ENCODE peak calls at places on chromosomes 6 and 20, in six cellular contexts. One of them, this sample, is unnamed.

GRCh38 chr20:1178623-1179022 is 6.2 kb downstream of the TMEM74B start:
- DNase-seq in cerebellum: no peak
- DNase-seq in activated T-cell treated with anti-CD3 and anti-CD28 coated beads for 1 hour: no peak
- DNase-seq in left cardiac atrium: no peak
- DNase-seq in GM12865: no peak
- DNase-seq in CD8-positive, alpha-beta memory T cell: no peak
- DNase-seq in this sample: no peak

GRCh38 chr20:23753589-23753988 is 2.9 kb upstream of the CST1 start:
- DNase-seq in cerebellum: no peak
- DNase-seq in activated T-cell treated with anti-CD3 and anti-CD28 coated beads for 1 hour: no peak
- DNase-seq in left cardiac atrium: no peak
- DNase-seq in GM12865: no peak
- DNase-seq in CD8-positive, alpha-beta memory T cell: no peak
- DNase-seq in this sample: no peak

GRCh38 chr20:46523696-46524328 is 10.5 kb upstream of the ZNF334 start:
- DNase-seq in cerebellum: no peak
- DNase-seq in activated T-cell treated with anti-CD3 and anti-CD28 coated beads for 1 hour: no peak
- DNase-seq in left cardiac atrium: no peak
- DNase-seq in GM12865: peak
- DNase-seq in CD8-positive, alpha-beta memory T cell: no peak
- DNase-seq in this sample: no peak

GRCh38 chr6:99344289-99344688 is 5.2 kb downstream of the FAXC start:
- DNase-seq in cerebellum: no peak
- DNase-seq in activated T-cell treated with anti-CD3 and anti-CD28 coated beads for 1 hour: no peak
- DNase-seq in left cardiac atrium: no peak
- DNase-seq in GM12865: no peak
- DNase-seq in CD8-positive, alpha-beta memory T cell: no peak
- DNase-seq in this sample: no peak

GRCh38 chr6:43455034-43455747 is at the start of gene DLK2:
- DNase-seq in cerebellum: peak
- DNase-seq in activated T-cell treated with anti-CD3 and anti-CD28 coated beads for 1 hour: peak
- DNase-seq in left cardiac atrium: no peak
- DNase-seq in GM12865: peak
- DNase-seq in CD8-positive, alpha-beta memory T cell: peak
- DNase-seq in this sample: peak

GRCh38 chr6:22613695-22614094 is 44.3 kb downstream of the HDGFL1 start:
- DNase-seq in cerebellum: no peak
- DNase-seq in activated T-cell treated with anti-CD3 and anti-CD28 coated beads for 1 hour: no peak
- DNase-seq in left cardiac atrium: no peak
- DNase-seq in GM12865: no peak
- DNase-seq in CD8-positive, alpha-beta memory T cell: no peak
- DNase-seq in this sample: no peak

GRCh38 chr6:74731921-74732320 is 473.9 kb downstream of the COL12A1 start:
- DNase-seq in cerebellum: no peak
- DNase-seq in activated T-cell treated with anti-CD3 and anti-CD28 coated beads for 1 hour: no peak
- DNase-seq in left cardiac atrium: no peak
- DNase-seq in GM12865: no peak
- DNase-seq in CD8-positive, alpha-beta memory T cell: no peak
- DNase-seq in this sample: no peak

GRCh38 chr20:63186084-63186483 is 29.8 kb downstream of the YTHDF1 start:
- DNase-seq in cerebellum: no peak
- DNase-seq in activated T-cell treated with anti-CD3 and anti-CD28 coated beads for 1 hour: no peak
- DNase-seq in left cardiac atrium: no peak
- DNase-seq in GM12865: no peak
- DNase-seq in CD8-positive, alpha-beta memory T cell: no peak
- DNase-seq in this sample: no peak

GRCh38 chr20:46959081-46959692 is 64.5 kb downstream of the EYA2 start:
- DNase-seq in cerebellum: no peak
- DNase-seq in activated T-cell treated with anti-CD3 and anti-CD28 coated beads for 1 hour: no peak
- DNase-seq in left cardiac atrium: no peak
- DNase-seq in GM12865: no peak
- DNase-seq in CD8-positive, alpha-beta memory T cell: no peak
- DNase-seq in this sample: no peak

GRCh38 chr6:146851837-146852236 is 253.1 kb downstream of the ADGB start:
- DNase-seq in cerebellum: no peak
- DNase-seq in activated T-cell treated with anti-CD3 and anti-CD28 coated beads for 1 hour: no peak
- DNase-seq in left cardiac atrium: no peak
- DNase-seq in GM12865: peak
- DNase-seq in CD8-positive, alpha-beta memory T cell: no peak
- DNase-seq in this sample: no peak

GRCh38 chr20:4961746-4962145 is 39.6 kb downstream of the SLC23A2 start:
- DNase-seq in cerebellum: no peak
- DNase-seq in activated T-cell treated with anti-CD3 and anti-CD28 coated beads for 1 hour: no peak
- DNase-seq in left cardiac atrium: peak
- DNase-seq in GM12865: no peak
- DNase-seq in CD8-positive, alpha-beta memory T cell: peak
- DNase-seq in this sample: peak

GRCh38 chr6:27757307-27757706 is 154.9 kb downstream of the OR2B2 start:
- DNase-seq in cerebellum: no peak
- DNase-seq in activated T-cell treated with anti-CD3 and anti-CD28 coated beads for 1 hour: peak
- DNase-seq in left cardiac atrium: peak
- DNase-seq in GM12865: peak
- DNase-seq in CD8-positive, alpha-beta memory T cell: peak
- DNase-seq in this sample: peak

GRCh38 chr6:87391334-87391733 is 16.4 kb upstream of the CFAP206 start:
- DNase-seq in cerebellum: no peak
- DNase-seq in activated T-cell treated with anti-CD3 and anti-CD28 coated beads for 1 hour: no peak
- DNase-seq in left cardiac atrium: no peak
- DNase-seq in GM12865: peak
- DNase-seq in CD8-positive, alpha-beta memory T cell: no peak
- DNase-seq in this sample: no peak

GRCh38 chr6:63598001-63598250 is 25.6 kb downstream of the LOC128125822 start:
- DNase-seq in cerebellum: no peak
- DNase-seq in activated T-cell treated with anti-CD3 and anti-CD28 coated beads for 1 hour: no peak
- DNase-seq in left cardiac atrium: no peak
- DNase-seq in GM12865: no peak
- DNase-seq in CD8-positive, alpha-beta memory T cell: no peak
- DNase-seq in this sample: no peak

GRCh38 chr6:78623567-78623966 is 243.8 kb upstream of the IRAK1BP1 start:
- DNase-seq in cerebellum: no peak
- DNase-seq in activated T-cell treated with anti-CD3 and anti-CD28 coated beads for 1 hour: no peak
- DNase-seq in left cardiac atrium: no peak
- DNase-seq in GM12865: no peak
- DNase-seq in CD8-positive, alpha-beta memory T cell: no peak
- DNase-seq in this sample: no peak

GRCh38 chr20:4445780-4446179 is 275.9 kb upstream of the PRND start:
- DNase-seq in cerebellum: no peak
- DNase-seq in activated T-cell treated with anti-CD3 and anti-CD28 coated beads for 1 hour: no peak
- DNase-seq in left cardiac atrium: no peak
- DNase-seq in GM12865: no peak
- DNase-seq in CD8-positive, alpha-beta memory T cell: no peak
- DNase-seq in this sample: no peak

GRCh38 chr6:14861491-14861943 is 384.4 kb upstream of the JARID2 start:
- DNase-seq in cerebellum: no peak
- DNase-seq in activated T-cell treated with anti-CD3 and anti-CD28 coated beads for 1 hour: no peak
- DNase-seq in left cardiac atrium: no peak
- DNase-seq in GM12865: peak
- DNase-seq in CD8-positive, alpha-beta memory T cell: no peak
- DNase-seq in this sample: no peak

GRCh38 chr6:108690326-108691000 is 129.7 kb downstream of the FOXO3 start:
- DNase-seq in cerebellum: no peak
- DNase-seq in activated T-cell treated with anti-CD3 and anti-CD28 coated beads for 1 hour: no peak
- DNase-seq in left cardiac atrium: no peak
- DNase-seq in GM12865: no peak
- DNase-seq in CD8-positive, alpha-beta memory T cell: no peak
- DNase-seq in this sample: no peak

GRCh38 chr6:155611742-155612141 is 156.1 kb upstream of the NOX3 start:
- DNase-seq in cerebellum: no peak
- DNase-seq in activated T-cell treated with anti-CD3 and anti-CD28 coated beads for 1 hour: no peak
- DNase-seq in left cardiac atrium: no peak
- DNase-seq in GM12865: no peak
- DNase-seq in CD8-positive, alpha-beta memory T cell: no peak
- DNase-seq in this sample: no peak

GRCh38 chr6:130680118-130680517 is 147.1 kb upstream of the SMLR1 start:
- DNase-seq in cerebellum: no peak
- DNase-seq in activated T-cell treated with anti-CD3 and anti-CD28 coated beads for 1 hour: no peak
- DNase-seq in left cardiac atrium: no peak
- DNase-seq in GM12865: no peak
- DNase-seq in CD8-positive, alpha-beta memory T cell: no peak
- DNase-seq in this sample: no peak

GRCh38 chr6:89503641-89504040 is 70.7 kb downstream of the ANKRD6 start:
- DNase-seq in cerebellum: no peak
- DNase-seq in activated T-cell treated with anti-CD3 and anti-CD28 coated beads for 1 hour: no peak
- DNase-seq in left cardiac atrium: no peak
- DNase-seq in GM12865: no peak
- DNase-seq in CD8-positive, alpha-beta memory T cell: no peak
- DNase-seq in this sample: no peak

GRCh38 chr6:146481527-146481926 is 62.1 kb upstream of the RAB32 start:
- DNase-seq in cerebellum: no peak
- DNase-seq in activated T-cell treated with anti-CD3 and anti-CD28 coated beads for 1 hour: no peak
- DNase-seq in left cardiac atrium: no peak
- DNase-seq in GM12865: no peak
- DNase-seq in CD8-positive, alpha-beta memory T cell: no peak
- DNase-seq in this sample: no peak

GRCh38 chr6:141866731-141867502 is 265.8 kb upstream of the GJE1 start:
- DNase-seq in cerebellum: no peak
- DNase-seq in activated T-cell treated with anti-CD3 and anti-CD28 coated beads for 1 hour: no peak
- DNase-seq in left cardiac atrium: no peak
- DNase-seq in GM12865: no peak
- DNase-seq in CD8-positive, alpha-beta memory T cell: no peak
- DNase-seq in this sample: no peak

GRCh38 chr6:17281497-17282481 is 628 bp downstream of the RBM24 start:
- DNase-seq in cerebellum: peak
- DNase-seq in activated T-cell treated with anti-CD3 and anti-CD28 coated beads for 1 hour: no peak
- DNase-seq in left cardiac atrium: peak
- DNase-seq in GM12865: no peak
- DNase-seq in CD8-positive, alpha-beta memory T cell: no peak
- DNase-seq in this sample: no peak

GRCh38 chr20:3749689-3750639 is 17.5 kb downstream of the HSPA12B start:
- DNase-seq in cerebellum: no peak
- DNase-seq in activated T-cell treated with anti-CD3 and anti-CD28 coated beads for 1 hour: peak
- DNase-seq in left cardiac atrium: no peak
- DNase-seq in GM12865: peak
- DNase-seq in CD8-positive, alpha-beta memory T cell: peak
- DNase-seq in this sample: no peak

This sample was measured in CD8-positive, alpha-beta T cell.